ENCODE peak calls at places on chromosomes 3 and 15, in seven cellular contexts. One of them, this sample, is unnamed.

GRCh38 chr3:37712918-37713819 is 148.5 kb upstream of the CTDSPL start:
- DNase-seq in tibial nerve: no peak
- DNase-seq in astrocyte: peak; percentile 51
- DNase-seq in heart left ventricle: peak; percentile 32
- DNase-seq in ovary: peak; percentile 25
- DNase-seq in stomach: no peak
- DNase-seq in fibroblast of lung: peak; percentile 47
- DNase-seq in this sample: no peak

GRCh38 chr15:51775967-51776816 is 24.8 kb downstream of the TMOD2 start:
- DNase-seq in tibial nerve: peak; percentile 64
- DNase-seq in astrocyte: no peak
- DNase-seq in heart left ventricle: peak; percentile 44
- DNase-seq in ovary: peak; percentile 33
- DNase-seq in stomach: peak; percentile 56
- DNase-seq in fibroblast of lung: peak; percentile 53
- DNase-seq in this sample: no peak

GRCh38 chr3:58868101-58868779 is 181.6 kb downstream of the CFAP20DC start:
- DNase-seq in tibial nerve: no peak
- DNase-seq in astrocyte: no peak
- DNase-seq in heart left ventricle: no peak
- DNase-seq in ovary: no peak
- DNase-seq in stomach: no peak
- DNase-seq in fibroblast of lung: no peak
- DNase-seq in this sample: no peak

GRCh38 chr3:187066228-187066995 is 72.9 kb downstream of the RPL39L start:
- DNase-seq in tibial nerve: no peak
- DNase-seq in astrocyte: peak; percentile 16
- DNase-seq in heart left ventricle: peak; percentile 55
- DNase-seq in ovary: no peak
- DNase-seq in stomach: no peak
- DNase-seq in fibroblast of lung: peak; percentile 15
- DNase-seq in this sample: no peak

GRCh38 chr15:76235186-76235826 is 76.0 kb downstream of the ETFA start:
- DNase-seq in tibial nerve: no peak
- DNase-seq in astrocyte: peak; percentile 31
- DNase-seq in heart left ventricle: no peak
- DNase-seq in ovary: no peak
- DNase-seq in stomach: no peak
- DNase-seq in fibroblast of lung: peak; percentile 60
- DNase-seq in this sample: no peak

GRCh38 chr3:157065201-157065600 is 94.7 kb downstream of the CCNL1 start:
- DNase-seq in tibial nerve: no peak
- DNase-seq in astrocyte: no peak
- DNase-seq in heart left ventricle: no peak
- DNase-seq in ovary: no peak
- DNase-seq in stomach: no peak
- DNase-seq in fibroblast of lung: no peak
- DNase-seq in this sample: no peak

GRCh38 chr3:55630280-55630920 is 143.3 kb upstream of the WNT5A start:
- DNase-seq in tibial nerve: no peak
- DNase-seq in astrocyte: no peak
- DNase-seq in heart left ventricle: no peak
- DNase-seq in ovary: no peak
- DNase-seq in stomach: no peak
- DNase-seq in fibroblast of lung: no peak
- DNase-seq in this sample: no peak

GRCh38 chr3:42033741-42034140 is 57.4 kb upstream of the TRAK1 start:
- DNase-seq in tibial nerve: no peak
- DNase-seq in astrocyte: peak; percentile 57
- DNase-seq in heart left ventricle: no peak
- DNase-seq in ovary: no peak
- DNase-seq in stomach: no peak
- DNase-seq in fibroblast of lung: no peak
- DNase-seq in this sample: no peak

DNA sequence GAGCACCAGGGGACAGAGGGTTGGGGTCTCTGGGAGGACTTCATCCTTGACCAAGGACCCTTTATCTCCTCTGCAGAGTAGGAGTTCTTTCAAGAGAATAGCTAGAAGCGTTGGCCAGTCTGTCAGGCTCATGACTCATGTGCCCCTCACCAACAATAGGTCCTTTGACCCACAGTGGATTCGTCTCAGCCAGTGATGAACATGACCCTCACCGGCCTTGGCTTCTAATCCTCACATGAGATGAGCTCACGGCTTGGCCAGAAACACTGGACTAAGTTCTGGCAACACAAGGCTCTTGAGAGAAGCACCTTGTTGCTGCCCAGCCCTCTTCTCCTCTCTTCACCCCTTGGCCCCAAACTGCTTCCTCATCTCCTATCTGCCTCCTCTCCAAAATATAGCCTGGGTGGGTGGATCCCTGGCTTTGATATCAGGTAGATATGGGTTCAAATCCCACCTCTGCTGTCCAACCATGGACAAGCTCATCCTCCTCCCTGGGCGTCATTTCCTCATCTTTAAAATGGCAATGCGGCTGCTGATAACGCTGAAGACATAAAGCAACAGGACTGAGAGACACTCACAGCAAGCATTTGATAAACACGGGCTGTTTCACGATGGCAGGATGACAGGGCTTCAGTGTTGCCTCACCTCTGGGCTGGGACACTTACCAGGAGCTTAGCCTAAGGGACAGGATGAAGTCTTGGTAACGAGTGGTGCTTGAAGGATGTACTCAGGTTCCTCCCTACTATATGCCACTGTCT is 446.7 kb upstream of the PROK2 start:
- DNase-seq in tibial nerve: no peak
- DNase-seq in astrocyte: no peak
- DNase-seq in heart left ventricle: no peak
- DNase-seq in ovary: no peak
- DNase-seq in stomach: no peak
- DNase-seq in fibroblast of lung: no peak
- DNase-seq in this sample: no peak
- H3K4me1 ChIP-seq in tibial nerve: no peaks in the 10 kb centered on the region
- H3K4me1 ChIP-seq in astrocyte: peaks cover 4% of the 10 kb centered on the region
- H3K4me1 ChIP-seq in heart left ventricle: peaks cover 6% of the 10 kb centered on the region
- H3K4me1 ChIP-seq in ovary: peaks cover 6% of the 10 kb centered on the region
- H3K4me1 ChIP-seq in stomach: no peaks in the 10 kb centered on the region
- H3K4me1 ChIP-seq in fibroblast of lung: no peaks in the 10 kb centered on the region
- H3K4me1 ChIP-seq in this sample: no peaks in the 10 kb centered on the region

GRCh38 chr15:65927545-65927944 is 58.3 kb downstream of the RAB11A start:
- DNase-seq in tibial nerve: no peak
- DNase-seq in astrocyte: no peak
- DNase-seq in heart left ventricle: no peak
- DNase-seq in ovary: no peak
- DNase-seq in stomach: no peak
- DNase-seq in fibroblast of lung: no peak
- DNase-seq in this sample: no peak
- TF ChIP-seq CTCF in tibial nerve: no peak
- TF ChIP-seq CTCF in astrocyte: no peak
- TF ChIP-seq CTCF in heart left ventricle: no peak
- TF ChIP-seq CTCF in ovary: no peak
- TF ChIP-seq CTCF in stomach: no peak
- TF ChIP-seq CTCF in fibroblast of lung: peak; percentile 28
- TF ChIP-seq CTCF in this sample: no peak

GRCh38 chr3:188397766-188398705 is 244.1 kb downstream of the LPP start:
- DNase-seq in tibial nerve: no peak
- DNase-seq in astrocyte: no peak
- DNase-seq in heart left ventricle: peak; percentile 60
- DNase-seq in ovary: no peak
- DNase-seq in stomach: no peak
- DNase-seq in fibroblast of lung: no peak
- DNase-seq in this sample: no peak

GRCh38 chr3:188400494-188401243 is 246.7 kb downstream of the LPP start:
- DNase-seq in tibial nerve: no peak
- DNase-seq in astrocyte: no peak
- DNase-seq in heart left ventricle: no peak
- DNase-seq in ovary: no peak
- DNase-seq in stomach: no peak
- DNase-seq in fibroblast of lung: no peak
- DNase-seq in this sample: no peak

GRCh38 chr3:188394588-188394987 is 240.6 kb downstream of the LPP start:
- DNase-seq in tibial nerve: no peak
- DNase-seq in astrocyte: no peak
- DNase-seq in heart left ventricle: no peak
- DNase-seq in ovary: no peak
- DNase-seq in stomach: no peak
- DNase-seq in fibroblast of lung: no peak
- DNase-seq in this sample: no peak

GRCh38 chr3:188396251-188396650 is 242.3 kb downstream of the LPP start:
- DNase-seq in tibial nerve: no peak
- DNase-seq in astrocyte: no peak
- DNase-seq in heart left ventricle: no peak
- DNase-seq in ovary: no peak
- DNase-seq in stomach: no peak
- DNase-seq in fibroblast of lung: no peak
- DNase-seq in this sample: no peak

DNA sequence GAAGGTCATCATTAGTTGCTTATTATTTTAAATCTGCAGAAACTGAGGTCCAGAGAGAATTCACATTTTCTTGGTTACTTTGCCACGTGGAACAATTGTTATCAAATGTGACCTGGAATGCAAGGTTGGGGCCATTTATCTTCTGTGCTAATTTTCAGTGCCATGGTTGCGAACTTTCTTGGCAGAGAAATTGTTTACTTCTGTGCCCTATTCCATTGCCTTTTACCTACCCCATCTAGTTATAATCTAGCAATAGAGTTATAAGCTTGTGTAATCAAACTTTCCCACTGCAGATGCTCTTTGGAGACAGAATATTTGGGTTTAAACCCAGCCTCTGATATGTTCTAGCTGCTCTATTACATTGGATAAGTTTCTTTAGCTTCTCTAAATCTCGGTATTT is 242.9 kb downstream of the LPP start:
- DNase-seq in tibial nerve: no peak
- DNase-seq in astrocyte: no peak
- DNase-seq in heart left ventricle: no peak
- DNase-seq in ovary: no peak
- DNase-seq in stomach: no peak
- DNase-seq in fibroblast of lung: no peak
- DNase-seq in this sample: no peak
- H3K4me1 ChIP-seq in tibial nerve: peaks cover 13% of the 10 kb centered on the region
- H3K4me1 ChIP-seq in astrocyte: no peaks in the 10 kb centered on the region
- H3K4me1 ChIP-seq in heart left ventricle: peaks cover 48% of the 10 kb centered on the region
- H3K4me1 ChIP-seq in ovary: peaks cover 14% of the 10 kb centered on the region
- H3K4me1 ChIP-seq in stomach: peaks cover 36% of the 10 kb centered on the region
- H3K4me1 ChIP-seq in fibroblast of lung: no peaks in the 10 kb centered on the region
- H3K4me1 ChIP-seq in this sample: peaks cover 12% of the 10 kb centered on the region

DNA sequence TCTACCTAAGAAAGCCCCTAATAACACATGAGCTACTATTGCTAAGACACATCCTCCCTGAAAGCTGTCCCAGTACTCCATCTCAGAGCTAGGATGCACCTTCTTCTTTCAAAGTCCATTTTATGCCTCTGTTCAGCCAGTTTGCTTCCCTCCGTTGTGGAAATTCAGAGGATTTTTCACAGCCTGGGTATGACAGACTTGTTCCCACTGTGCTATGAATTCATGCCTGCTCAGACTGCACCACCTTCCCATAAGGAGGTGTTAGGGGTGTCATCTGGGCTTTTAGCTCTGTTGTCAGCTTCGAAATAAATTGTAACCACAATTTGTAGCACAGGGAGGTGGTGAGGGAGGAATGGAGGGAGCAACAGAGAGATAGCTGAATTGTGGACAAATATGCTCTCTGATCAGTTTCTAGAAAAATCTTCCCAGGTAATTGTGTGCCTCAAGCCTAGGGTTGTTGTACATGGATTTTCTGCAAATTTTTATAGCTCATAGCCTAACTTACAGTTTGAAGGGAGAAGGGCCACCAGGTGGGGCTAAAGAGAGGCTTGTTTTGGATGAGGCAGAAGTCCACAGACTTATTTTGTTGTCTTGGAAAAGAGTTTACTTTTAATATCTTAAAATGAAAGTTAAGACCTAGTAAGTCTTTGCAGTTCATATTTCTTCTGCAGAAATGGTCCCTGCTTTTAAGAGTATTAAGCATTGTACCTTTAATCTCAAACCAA is 462.0 kb downstream of the PDCD6IP start:
- DNase-seq in tibial nerve: peak; percentile 74
- DNase-seq in astrocyte: peak; percentile 13
- DNase-seq in heart left ventricle: peak; percentile 60
- DNase-seq in ovary: no peak
- DNase-seq in stomach: peak; percentile 61
- DNase-seq in fibroblast of lung: peak; percentile 45
- DNase-seq in this sample: no peak
- TF ChIP-seq CTCF in tibial nerve: peak; percentile 47
- TF ChIP-seq CTCF in astrocyte: peak; percentile 71
- TF ChIP-seq CTCF in heart left ventricle: peak; percentile 56
- TF ChIP-seq CTCF in ovary: no peak
- TF ChIP-seq CTCF in stomach: peak; percentile 46
- TF ChIP-seq CTCF in fibroblast of lung: peak; percentile 63
- TF ChIP-seq CTCF in this sample: peak; percentile 61

GRCh38 chr3:50303038-50303815 is at the start of gene HYAL1:
- DNase-seq in tibial nerve: no peak
- DNase-seq in astrocyte: no peak
- DNase-seq in heart left ventricle: peak; percentile 90
- DNase-seq in ovary: peak; percentile 69
- DNase-seq in stomach: peak; percentile 86
- DNase-seq in fibroblast of lung: no peak
- DNase-seq in this sample: no peak
- H3K4me1 ChIP-seq in tibial nerve: peaks cover 31% of the 10 kb centered on the region
- H3K4me1 ChIP-seq in astrocyte: peaks cover 14% of the 10 kb centered on the region
- H3K4me1 ChIP-seq in heart left ventricle: peaks cover 50% of the 10 kb centered on the region
- H3K4me1 ChIP-seq in ovary: peaks cover 13% of the 10 kb centered on the region
- H3K4me1 ChIP-seq in stomach: peaks cover 32% of the 10 kb centered on the region
- H3K4me1 ChIP-seq in fibroblast of lung: peaks cover 15% of the 10 kb centered on the region
- H3K4me1 ChIP-seq in this sample: peaks cover 9% of the 10 kb centered on the region

DNA sequence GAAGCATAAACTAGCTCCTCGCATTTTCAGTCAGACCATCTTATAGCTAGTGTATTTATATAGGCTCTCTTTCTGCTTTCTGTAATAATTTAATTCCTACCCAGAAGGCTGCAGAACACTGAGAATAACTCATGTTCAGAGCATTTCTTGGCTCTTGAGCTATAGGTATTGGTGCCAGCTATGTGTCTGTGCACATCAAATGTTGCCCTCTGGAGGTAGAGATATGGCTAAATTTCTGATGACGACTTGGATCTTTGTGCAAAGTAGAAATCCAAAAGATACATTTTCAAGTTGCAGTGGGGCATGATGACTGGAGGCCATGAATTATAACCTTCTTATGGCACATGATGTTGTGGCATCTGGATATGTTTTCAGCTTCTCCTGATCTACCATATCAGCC is 336.2 kb upstream of the TPM1 start:
- DNase-seq in tibial nerve: no peak
- DNase-seq in astrocyte: no peak
- DNase-seq in heart left ventricle: no peak
- DNase-seq in ovary: no peak
- DNase-seq in stomach: no peak
- DNase-seq in fibroblast of lung: peak; percentile 12
- DNase-seq in this sample: no peak
- TF ChIP-seq CTCF in tibial nerve: no peak
- TF ChIP-seq CTCF in astrocyte: no peak
- TF ChIP-seq CTCF in heart left ventricle: no peak
- TF ChIP-seq CTCF in ovary: no peak
- TF ChIP-seq CTCF in stomach: no peak
- TF ChIP-seq CTCF in fibroblast of lung: no peak
- TF ChIP-seq CTCF in this sample: peak; percentile 57

GRCh38 chr15:99574502-99574901 is 8.7 kb downstream of the MEF2A start:
- DNase-seq in tibial nerve: no peak
- DNase-seq in astrocyte: no peak
- DNase-seq in heart left ventricle: no peak
- DNase-seq in ovary: no peak
- DNase-seq in stomach: no peak
- DNase-seq in fibroblast of lung: no peak
- DNase-seq in this sample: no peak
- H3K4me1 ChIP-seq in tibial nerve: peaks cover 18% of the 10 kb centered on the region
- H3K4me1 ChIP-seq in astrocyte: no peaks in the 10 kb centered on the region
- H3K4me1 ChIP-seq in heart left ventricle: peaks cover 98% of the 10 kb centered on the region
- H3K4me1 ChIP-seq in ovary: peaks cover 2% of the 10 kb centered on the region
- H3K4me1 ChIP-seq in stomach: peaks cover 6% of the 10 kb centered on the region
- H3K4me1 ChIP-seq in fibroblast of lung: no peaks in the 10 kb centered on the region
- H3K4me1 ChIP-seq in this sample: peaks cover 2% of the 10 kb centered on the region

This sample was measured in RWPE2.